ENCODE peak calls at places on chromosome 6, in five cellular contexts. One of them, this sample, is unnamed.

GRCh38 chr6:9789201-9789600 is 625.7 kb downstream of the TFAP2A start:
- DNase-seq in spleen: no peak
- DNase-seq in body of pancreas: no peak
- DNase-seq in heart right ventricle: no peak
- DNase-seq in ascending aorta: no peak
- DNase-seq in this sample: peak; percentile 93

GRCh38 chr6:20153194-20153593 is 59.1 kb downstream of the MBOAT1 start:
- DNase-seq in spleen: no peak
- DNase-seq in body of pancreas: no peak
- DNase-seq in heart right ventricle: no peak
- DNase-seq in ascending aorta: no peak
- DNase-seq in this sample: no peak

GRCh38 chr6:88815491-88815890 is 147.9 kb downstream of the RNGTT start:
- DNase-seq in spleen: no peak
- DNase-seq in body of pancreas: no peak
- DNase-seq in heart right ventricle: no peak
- DNase-seq in ascending aorta: no peak
- DNase-seq in this sample: no peak

GRCh38 chr6:1283486-1283885 is 28.4 kb upstream of the FOXQ1 start:
- DNase-seq in spleen: no peak
- DNase-seq in body of pancreas: no peak
- DNase-seq in heart right ventricle: no peak
- DNase-seq in ascending aorta: no peak
- DNase-seq in this sample: no peak

GRCh38 chr6:105482227-105482839 is 79.5 kb upstream of the PREP start:
- DNase-seq in spleen: no peak
- DNase-seq in body of pancreas: peak; percentile 21
- DNase-seq in heart right ventricle: peak; percentile 58
- DNase-seq in ascending aorta: no peak
- DNase-seq in this sample: peak; percentile 40

GRCh38 chr6:90778419-90779203 is 191.7 kb upstream of the MAP3K7 start:
- DNase-seq in spleen: no peak
- DNase-seq in body of pancreas: no peak
- DNase-seq in heart right ventricle: no peak
- DNase-seq in ascending aorta: no peak
- DNase-seq in this sample: no peak

GRCh38 chr6:86969573-86969972 is 32.2 kb downstream of the HTR1E start:
- DNase-seq in spleen: no peak
- DNase-seq in body of pancreas: no peak
- DNase-seq in heart right ventricle: no peak
- DNase-seq in ascending aorta: no peak
- DNase-seq in this sample: no peak

GRCh38 chr6:125511809-125512341 is 210.1 kb upstream of the HDDC2 start:
- DNase-seq in spleen: no peak
- DNase-seq in body of pancreas: peak; percentile 27
- DNase-seq in heart right ventricle: no peak
- DNase-seq in ascending aorta: no peak
- DNase-seq in this sample: no peak

GRCh38 chr6:4912559-4912958 is 91.3 kb downstream of the RPP40 start:
- DNase-seq in spleen: no peak
- DNase-seq in body of pancreas: no peak
- DNase-seq in heart right ventricle: no peak
- DNase-seq in ascending aorta: no peak
- DNase-seq in this sample: no peak

GRCh38 chr6:143513410-143513809 is 1.9 kb upstream of the FUCA2 start:
- DNase-seq in spleen: peak; percentile 79
- DNase-seq in body of pancreas: no peak
- DNase-seq in heart right ventricle: no peak
- DNase-seq in ascending aorta: no peak
- DNase-seq in this sample: no peak

GRCh38 chr6:41161851-41162552 is 914 bp downstream of the TREM2 start:
- DNase-seq in spleen: no peak
- DNase-seq in body of pancreas: peak; percentile 20
- DNase-seq in heart right ventricle: no peak
- DNase-seq in ascending aorta: no peak
- DNase-seq in this sample: no peak

GRCh38 chr6:36387440-36388303 is at the start of gene ETV7:
- DNase-seq in spleen: peak; percentile 84
- DNase-seq in body of pancreas: peak; percentile 43
- DNase-seq in heart right ventricle: no peak
- DNase-seq in ascending aorta: no peak
- DNase-seq in this sample: no peak

GRCh38 chr6:89433637-89434499 is 916 bp downstream of the ANKRD6 start:
- DNase-seq in spleen: peak; percentile 84
- DNase-seq in body of pancreas: peak; percentile 38
- DNase-seq in heart right ventricle: peak; percentile 10
- DNase-seq in ascending aorta: peak; percentile 75
- DNase-seq in this sample: no peak

GRCh38 chr6:120557554-120557953 is 776.7 kb downstream of the TBC1D32 start:
- DNase-seq in spleen: no peak
- DNase-seq in body of pancreas: no peak
- DNase-seq in heart right ventricle: no peak
- DNase-seq in ascending aorta: no peak
- DNase-seq in this sample: no peak

GRCh38 chr6:43873806-43874714 is 104.0 kb downstream of the VEGFA start:
- DNase-seq in spleen: no peak
- DNase-seq in body of pancreas: peak; percentile 66
- DNase-seq in heart right ventricle: no peak
- DNase-seq in ascending aorta: no peak
- DNase-seq in this sample: no peak

GRCh38 chr6:38021029-38021428 is 201.5 kb downstream of the ZFAND3 start:
- DNase-seq in spleen: no peak
- DNase-seq in body of pancreas: no peak
- DNase-seq in heart right ventricle: no peak
- DNase-seq in ascending aorta: no peak
- DNase-seq in this sample: no peak

GRCh38 chr6:145278163-145278807 is 457.0 kb downstream of the EPM2A start:
- DNase-seq in spleen: no peak
- DNase-seq in body of pancreas: no peak
- DNase-seq in heart right ventricle: no peak
- DNase-seq in ascending aorta: no peak
- DNase-seq in this sample: no peak

GRCh38 chr6:152575621-152576150 is 61.5 kb downstream of the SYNE1 start:
- DNase-seq in spleen: no peak
- DNase-seq in body of pancreas: peak; percentile 37
- DNase-seq in heart right ventricle: no peak
- DNase-seq in ascending aorta: no peak
- DNase-seq in this sample: no peak

GRCh38 chr6:51265426-51265825 is 446.8 kb downstream of the TFAP2B start:
- DNase-seq in spleen: no peak
- DNase-seq in body of pancreas: peak; percentile 35
- DNase-seq in heart right ventricle: peak; percentile 4
- DNase-seq in ascending aorta: no peak
- DNase-seq in this sample: no peak

GRCh38 chr6:166055801-166056200 is 111.8 kb downstream of the TBXT start:
- DNase-seq in spleen: no peak
- DNase-seq in body of pancreas: no peak
- DNase-seq in heart right ventricle: no peak
- DNase-seq in ascending aorta: no peak
- DNase-seq in this sample: no peak

GRCh38 chr6:116018976-116019375 is 41.7 kb downstream of the FRK start:
- DNase-seq in spleen: no peak
- DNase-seq in body of pancreas: no peak
- DNase-seq in heart right ventricle: no peak
- DNase-seq in ascending aorta: no peak
- DNase-seq in this sample: no peak

GRCh38 chr6:43481591-43482242 is 4.3 kb downstream of the TJAP1 start:
- DNase-seq in spleen: no peak
- DNase-seq in body of pancreas: peak; percentile 38
- DNase-seq in heart right ventricle: no peak
- DNase-seq in ascending aorta: no peak
- DNase-seq in this sample: no peak

GRCh38 chr6:41787219-41787917 is at the start of gene TOMM6:
- DNase-seq in spleen: peak; percentile 99
- DNase-seq in body of pancreas: peak; percentile 96
- DNase-seq in heart right ventricle: peak; percentile 95
- DNase-seq in ascending aorta: peak; percentile 97
- DNase-seq in this sample: peak; percentile 96

GRCh38 chr6:156773476-156773875 is 3.7 kb upstream of the ARID1B start:
- DNase-seq in spleen: no peak
- DNase-seq in body of pancreas: no peak
- DNase-seq in heart right ventricle: no peak
- DNase-seq in ascending aorta: no peak
- DNase-seq in this sample: no peak

GRCh38 chr6:45854343-45854742 is 161.3 kb downstream of the CLIC5 start:
- DNase-seq in spleen: no peak
- DNase-seq in body of pancreas: no peak
- DNase-seq in heart right ventricle: no peak
- DNase-seq in ascending aorta: no peak
- DNase-seq in this sample: no peak

GRCh38 chr6:43306086-43306485 is 2.5 kb downstream of the CRIP3 start:
- DNase-seq in spleen: no peak
- DNase-seq in body of pancreas: no peak
- DNase-seq in heart right ventricle: peak; percentile 35
- DNase-seq in ascending aorta: no peak
- DNase-seq in this sample: no peak

GRCh38 chr6:37174515-37175331 is 4.8 kb downstream of the PIM1 start:
- DNase-seq in spleen: no peak
- DNase-seq in body of pancreas: no peak
- DNase-seq in heart right ventricle: no peak
- DNase-seq in ascending aorta: no peak
- DNase-seq in this sample: no peak

GRCh38 chr6:113879186-113880096 is 22.3 kb downstream of the MARCKS start:
- DNase-seq in spleen: no peak
- DNase-seq in body of pancreas: peak; percentile 78
- DNase-seq in heart right ventricle: peak; percentile 54
- DNase-seq in ascending aorta: peak; percentile 66
- DNase-seq in this sample: peak; percentile 52

GRCh38 chr6:111799576-111800467 is 73.4 kb downstream of the FYN start:
- DNase-seq in spleen: no peak
- DNase-seq in body of pancreas: no peak
- DNase-seq in heart right ventricle: no peak
- DNase-seq in ascending aorta: no peak
- DNase-seq in this sample: no peak

GRCh38 chr6:157148391-157149323 is 174.7 kb downstream of the TMEM242 start:
- DNase-seq in spleen: no peak
- DNase-seq in body of pancreas: peak; percentile 37
- DNase-seq in heart right ventricle: peak; percentile 82
- DNase-seq in ascending aorta: peak; percentile 89
- DNase-seq in this sample: peak; percentile 95

GRCh38 chr6:3542032-3542640 is 85.3 kb upstream of the SLC22A23 start:
- DNase-seq in spleen: no peak
- DNase-seq in body of pancreas: no peak
- DNase-seq in heart right ventricle: no peak
- DNase-seq in ascending aorta: peak; percentile 30
- DNase-seq in this sample: no peak

GRCh38 chr6:75620387-75621304 is 19.0 kb downstream of the SENP6 start:
- DNase-seq in spleen: no peak
- DNase-seq in body of pancreas: no peak
- DNase-seq in heart right ventricle: no peak
- DNase-seq in ascending aorta: no peak
- DNase-seq in this sample: no peak

DNA sequence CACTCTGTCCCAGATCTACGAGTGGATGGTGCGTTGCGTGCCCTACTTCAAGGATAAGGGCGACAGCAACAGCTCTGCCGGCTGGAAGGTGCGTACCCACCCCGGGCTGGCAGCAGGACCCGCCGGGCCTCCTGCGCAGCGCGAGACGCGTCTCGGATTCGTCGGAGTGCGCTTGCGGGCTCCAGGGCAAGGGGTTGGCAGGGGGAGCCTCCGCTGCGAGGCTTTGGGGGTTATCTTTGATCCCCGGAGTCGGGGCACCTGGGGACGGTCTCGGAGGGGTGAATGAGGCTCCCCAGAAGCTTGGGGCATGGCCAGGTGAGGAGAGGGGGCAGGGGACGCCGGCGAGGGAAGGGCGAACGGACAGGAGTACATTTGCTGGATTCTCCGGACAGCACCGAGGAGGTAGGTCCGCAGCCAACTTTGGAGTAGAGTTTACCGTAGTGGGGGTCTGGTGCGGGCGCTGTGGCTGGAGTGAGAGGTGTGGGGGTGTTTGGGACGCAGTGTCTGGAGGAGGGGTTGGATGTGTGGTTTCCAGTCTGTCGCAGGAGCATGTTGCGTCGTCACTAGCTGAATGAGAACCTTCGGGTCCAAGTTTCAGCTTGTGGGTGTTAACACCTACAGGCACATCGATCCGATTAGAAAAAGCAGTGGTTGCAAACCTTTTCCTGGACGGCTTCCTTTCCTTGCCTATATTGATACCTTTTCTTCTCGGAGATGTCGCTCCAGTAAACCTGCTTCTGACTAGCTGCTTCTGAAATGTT is 1.2 kb downstream of the FOXO3 start:
- DNase-seq in spleen: peak; percentile 89
- DNase-seq in body of pancreas: peak; percentile 46
- DNase-seq in heart right ventricle: peak; percentile 29
- DNase-seq in ascending aorta: peak; percentile 68
- DNase-seq in this sample: peak; percentile 46
- H3K4me1 ChIP-seq in spleen: peaks cover 56% of the 10 kb centered on the region
- H3K4me1 ChIP-seq in body of pancreas: peaks cover 38% of the 10 kb centered on the region
- H3K4me1 ChIP-seq in heart right ventricle: peaks cover 37% of the 10 kb centered on the region
- H3K4me1 ChIP-seq in ascending aorta: peaks cover 27% of the 10 kb centered on the region
- H3K4me1 ChIP-seq in this sample: peaks cover 55% of the 10 kb centered on the region

GRCh38 chr6:154479388-154480143 is 30.9 kb downstream of the CNKSR3 start:
- DNase-seq in spleen: peak; percentile 13
- DNase-seq in body of pancreas: no peak
- DNase-seq in heart right ventricle: no peak
- DNase-seq in ascending aorta: no peak
- DNase-seq in this sample: peak; percentile 68
- H3K4me3 ChIP-seq in spleen: no peak overlapping the region
- H3K4me3 ChIP-seq in body of pancreas: no peak overlapping the region
- H3K4me3 ChIP-seq in heart right ventricle: no peak overlapping the region
- H3K4me3 ChIP-seq in ascending aorta: peak overlapping the region; percentile 11
- H3K4me3 ChIP-seq in this sample: peak overlapping the region; percentile 15

DNA sequence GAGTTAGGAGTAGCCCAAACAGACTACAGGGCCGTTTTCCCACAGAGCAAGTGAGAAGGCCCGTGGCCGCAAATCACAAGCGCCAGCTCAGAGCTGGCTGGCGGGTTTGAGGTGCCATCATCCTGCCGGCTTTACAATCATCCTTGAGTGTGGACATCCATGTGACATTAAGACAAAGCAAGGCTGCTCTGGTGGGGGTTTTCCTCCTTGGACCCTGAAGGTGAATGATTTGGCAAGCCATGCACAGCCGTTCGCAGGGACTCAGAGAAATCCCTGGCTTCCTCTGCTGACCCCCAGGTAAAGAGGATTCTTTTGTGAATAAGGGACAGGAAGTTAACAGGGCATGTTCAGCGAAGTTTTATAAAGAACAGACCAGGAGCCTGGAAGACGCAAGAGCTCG is 137.2 kb downstream of the AGPAT4 start:
- DNase-seq in spleen: no peak
- DNase-seq in body of pancreas: no peak
- DNase-seq in heart right ventricle: no peak
- DNase-seq in ascending aorta: no peak
- DNase-seq in this sample: no peak
- H3K36me3 ChIP-seq in spleen: peaks cover 48% of the 10 kb centered on the region
- H3K36me3 ChIP-seq in body of pancreas: no peaks in the 10 kb centered on the region
- H3K36me3 ChIP-seq in heart right ventricle: no peaks in the 10 kb centered on the region
- H3K36me3 ChIP-seq in ascending aorta: peaks cover 28% of the 10 kb centered on the region
- H3K36me3 ChIP-seq in this sample: peaks cover 31% of the 10 kb centered on the region

DNA sequence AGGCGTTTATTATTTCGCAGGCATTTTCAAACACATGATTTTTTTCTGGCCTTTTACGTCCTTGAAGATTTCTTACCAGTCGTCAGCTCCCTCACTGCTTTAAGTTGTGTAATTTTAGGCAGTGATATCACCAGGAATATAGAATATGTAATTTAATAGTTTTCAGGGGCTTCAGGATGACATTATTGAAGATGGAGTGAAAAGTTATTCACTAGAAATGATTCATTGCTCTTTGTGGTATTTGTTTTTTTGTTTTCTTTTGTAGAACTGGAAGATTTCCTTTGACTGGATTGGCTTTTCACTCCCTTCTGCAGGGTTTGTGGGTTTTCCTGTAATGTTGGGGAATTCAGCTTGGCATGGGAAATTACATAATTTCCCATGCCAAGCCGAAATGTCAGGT is 2.0 kb downstream of the LRRC1 start:
- DNase-seq in spleen: no peak
- DNase-seq in body of pancreas: no peak
- DNase-seq in heart right ventricle: no peak
- DNase-seq in ascending aorta: no peak
- DNase-seq in this sample: no peak
- H3K4me1 ChIP-seq in spleen: peaks cover 7% of the 10 kb centered on the region
- H3K4me1 ChIP-seq in body of pancreas: peaks cover 28% of the 10 kb centered on the region
- H3K4me1 ChIP-seq in heart right ventricle: peaks cover 21% of the 10 kb centered on the region
- H3K4me1 ChIP-seq in ascending aorta: peaks cover 8% of the 10 kb centered on the region
- H3K4me1 ChIP-seq in this sample: peaks cover 28% of the 10 kb centered on the region